ENCODE peak calls at places on chromosome 11, in eight cellular contexts. K is fibroblast of lung; H is stimulated activated CD4-positive, alpha-beta T cell treated with anti-CD3 and anti-CD28 coated beads, TNF-alpha, amount 100 ng/mL, for 1 hour; J is endodermal cell; R is DMS153; P is CD4-positive, CD25-positive, alpha-beta regulatory T cell; B is CD8-positive, alpha-beta T cell; U is stimulated activated naive B cell treated with anti-CD40 and anti-IgM and Interleukin-4, amounts not matched to agents 10 μg/mL and 1 μg/mL and 100 μg/mL, for 72 hours. M is an unnamed sample.

GRCh38 chr11:2314525-2315394 is 12.9 kb downstream of the TSPAN32 start:
- DNase-seq in H (no peak), K (peak), J (no peak), R (no peak), U (no peak), P (peak), B (no peak), M (no peak)

GRCh38 chr11:117884994-117885393 is 8.5 kb upstream of the FXYD6 start:
- DNase-seq in K (peak), R (no peak), B (no peak), J (peak), U (no peak), P (no peak), H (no peak), M (no peak)

GRCh38 chr11:118607401-118608267 is at the start of gene PHLDB1:
- DNase-seq in P (peak), J (peak), H (no peak), B (peak), R (no peak), K (peak), U (peak), M (no peak)

GRCh38 chr11:66421492-66422205 is 814 bp downstream of the NPAS4 start:
- DNase-seq in K (peak), J (peak), P (peak), R (no peak), H (peak), B (peak), U (peak), M (peak)

GRCh38 chr11:75371930-75372876 is 20.7 kb upstream of the ARRB1 start:
- DNase-seq in U (no peak), H (no peak), P (no peak), B (no peak), R (peak), J (no peak), K (peak), M (no peak)

GRCh38 chr11:112310414-112310813 is 49.8 kb upstream of the PLET1 start:
- DNase-seq in B (no peak), U (no peak), K (no peak), P (no peak), J (no peak), H (no peak), R (no peak), M (no peak)

GRCh38 chr11:97965849-97966646 is 1054.7 kb upstream of the CNTN5 start:
- DNase-seq in U (no peak), R (no peak), B (no peak), K (peak), J (no peak), H (no peak), P (no peak), M (no peak)

GRCh38 chr11:5679811-5680210 is 5.1 kb downstream of the TRIM5 start:
- DNase-seq in K (no peak), R (no peak), J (no peak), H (no peak), P (no peak), U (no peak), B (no peak), M (no peak)

GRCh38 chr11:2316169-2316962 is 14.6 kb downstream of the TSPAN32 start:
- DNase-seq in B (no peak), U (no peak), P (no peak), K (no peak), H (no peak), R (no peak), J (no peak), M (no peak)

GRCh38 chr11:77454867-77455655 is 18.8 kb downstream of the PAK1 start:
- DNase-seq in U (no peak), K (no peak), P (no peak), B (no peak), R (no peak), H (no peak), J (no peak), M (no peak)

GRCh38 chr11:113372317-113372716 is 15.3 kb upstream of the ANKK1 start:
- DNase-seq in B (no peak), U (no peak), P (no peak), H (no peak), J (no peak), K (peak), R (no peak), M (no peak)

GRCh38 chr11:20671856-20672546 is 2.6 kb downstream of the NELL1 start:
- DNase-seq in B (no peak), K (no peak), U (no peak), H (no peak), P (no peak), R (peak), J (no peak), M (no peak)

GRCh38 chr11:8766993-8767374 is 84.4 kb downstream of the RPL27A start:
- DNase-seq in U (no peak), J (peak), B (no peak), H (no peak), P (no peak), K (no peak), R (no peak), M (no peak)

GRCh38 chr11:97516688-97517087 is 1126.9 kb downstream of the JRKL start:
- DNase-seq in U (no peak), J (no peak), B (no peak), H (no peak), K (no peak), R (no peak), P (no peak), M (no peak)

GRCh38 chr11:126712017-126712625 is 288.4 kb downstream of the KIRREL3 start:
- DNase-seq in U (no peak), R (no peak), K (no peak), J (no peak), H (no peak), P (no peak), B (no peak), M (no peak)

GRCh38 chr11:57571631-57572030 is 4.2 kb upstream of the UBE2L6 start:
- DNase-seq in U (no peak), P (no peak), B (no peak), J (no peak), R (no peak), K (no peak), H (no peak), M (no peak)

GRCh38 chr11:79139900-79140299 is 300.9 kb downstream of the TENM4 start:
- DNase-seq in B (no peak), U (no peak), H (no peak), K (no peak), J (no peak), R (no peak), P (peak), M (no peak)

GRCh38 chr11:19193916-19194315 is 7.9 kb downstream of the CSRP3 start:
- DNase-seq in K (no peak), P (no peak), J (no peak), B (no peak), R (no peak), H (no peak), U (no peak), M (no peak)

GRCh38 chr11:79052539-79052938 is 388.3 kb downstream of the TENM4 start:
- DNase-seq in B (no peak), P (no peak), K (peak), J (peak), U (no peak), H (no peak), R (peak), M (no peak)

GRCh38 chr11:14396289-14396688 is 37.3 kb upstream of the RRAS2 start:
- DNase-seq in J (no peak), B (no peak), H (no peak), P (no peak), U (no peak), K (no peak), R (no peak), M (no peak)

GRCh38 chr11:11735586-11735985 is 106.2 kb upstream of the USP47 start:
- DNase-seq in P (no peak), J (peak), U (no peak), H (no peak), B (no peak), R (peak), K (no peak), M (no peak)

GRCh38 chr11:38718659-38719058 is 2120.6 kb upstream of the RAG2 start:
- DNase-seq in J (no peak), K (no peak), H (no peak), R (no peak), P (no peak), B (no peak), U (no peak), M (no peak)

GRCh38 chr11:72224587-72225410 is at the start of gene INPPL1:
- DNase-seq in R (no peak), J (peak), P (peak), U (no peak), K (peak), B (no peak), H (no peak), M (no peak)

GRCh38 chr11:112270551-112271180 is 10.0 kb upstream of the PLET1 start:
- DNase-seq in B (no peak), J (peak), P (no peak), U (no peak), R (peak), H (no peak), K (no peak), M (no peak)

GRCh38 chr11:108647701-108648527 is 17.0 kb upstream of the DDX10 start:
- DNase-seq in H (peak), K (peak), U (peak), J (peak), P (peak), R (peak), B (peak), M (peak)

GRCh38 chr11:12671378-12671777 is 2.8 kb upstream of the TEAD1 start:
- DNase-seq in J (no peak), B (no peak), P (no peak), R (no peak), H (no peak), U (no peak), K (no peak), M (no peak)

GRCh38 chr11:61923166-61924015 is 6.0 kb upstream of the RAB3IL1 start:
- DNase-seq in H (no peak), J (peak), B (no peak), R (no peak), U (no peak), K (peak), P (no peak), M (no peak)

GRCh38 chr11:1340111-1340510 is 30.7 kb upstream of the TOLLIP start:
- DNase-seq in K (no peak), P (no peak), B (no peak), H (no peak), U (no peak), J (no peak), R (no peak), M (no peak)

GRCh38 chr11:3101921-3102640 is 44.9 kb upstream of the CARS1 start:
- DNase-seq in B (no peak), K (no peak), U (no peak), P (no peak), J (peak), R (no peak), H (no peak), M (no peak)

GRCh38 chr11:91141655-91142054 is 918.8 kb upstream of the CHORDC1 start:
- DNase-seq in K (no peak), R (no peak), P (no peak), B (no peak), J (no peak), H (no peak), U (no peak), M (no peak)

GRCh38 chr11:21321530-21321929 is 652.1 kb downstream of the NELL1 start:
- DNase-seq in J (no peak), B (no peak), P (no peak), K (no peak), R (no peak), U (no peak), H (no peak), M (no peak)

GRCh38 chr11:68363771-68364170 is 51.4 kb downstream of the LRP5 start:
- DNase-seq in K (no peak), J (no peak), B (no peak), P (no peak), R (no peak), U (no peak), H (no peak), M (no peak)

GRCh38 chr11:35162795-35163194 is 23.8 kb downstream of the CD44 start:
- DNase-seq in J (no peak), P (no peak), K (peak), H (no peak), U (no peak), R (no peak), B (no peak), M (no peak)

GRCh38 chr11:62602141-62603071 is 741 bp upstream of the MTA2 start:
- DNase-seq in B (peak), R (peak), P (no peak), J (peak), U (peak), K (peak), H (no peak), M (no peak)

GRCh38 chr11:1967641-1968225 is 20.6 kb downstream of the MRPL23 start:
- DNase-seq in P (no peak), K (no peak), U (no peak), J (peak), B (no peak), R (no peak), H (no peak), M (no peak)

GRCh38 chr11:110772863-110773262 is 60.6 kb upstream of the ARHGAP20 start:
- DNase-seq in R (no peak), P (no peak), U (no peak), J (peak), K (no peak), H (no peak), B (no peak), M (no peak)

GRCh38 chr11:48169259-48169658 is 47.4 kb upstream of the OR4B1 start:
- DNase-seq in K (no peak), H (no peak), R (no peak), U (no peak), J (no peak), P (no peak), B (no peak), M (no peak)